ENCODE peak calls at places on chromosome 10, in seven cellular contexts. C is cardiac muscle cell, D is GM23338, A is dorsolateral prefrontal cortex, P is epithelial cell of proximal tubule, M is heart right ventricle, B is PC-3. J is an unnamed sample.
A peak's percentile ranks its signal among the peaks of the same experiment; 100 is the strongest.

GRCh38 chr10:122298598-122299301 is 27.7 kb downstream of the BTBD16 start:
- DNase-seq in C (peak; percentile 82), D (peak; percentile 93), A (peak; percentile 80), P (no peak), M (peak; percentile 70), B (peak; percentile 82), J (peak; percentile 21)

GRCh38 chr10:63252095-63252762 is 119.1 kb downstream of the NRBF2 start:
- DNase-seq in C (no peak), D (peak; percentile 38), A (no peak), P (no peak), M (no peak), B (no peak), J (no peak)

GRCh38 chr10:100297242-100297641 is 10.8 kb upstream of the BLOC1S2 start:
- DNase-seq in C (no peak), D (no peak), A (no peak), P (no peak), M (no peak), B (no peak), J (no peak)

GRCh38 chr10:110138197-110138812 is 69.1 kb upstream of the MXI1 start:
- DNase-seq in C (peak; percentile 78), D (peak; percentile 92), A (no peak), P (no peak), M (no peak), B (peak; percentile 68), J (no peak)

GRCh38 chr10:96368971-96369370 is 10.2 kb upstream of the OPALIN start:
- DNase-seq in C (no peak), D (no peak), A (no peak), P (no peak), M (no peak), B (no peak), J (no peak)

GRCh38 chr10:6625428-6625827 is 45.4 kb upstream of the PRKCQ start:
- DNase-seq in C (no peak), D (no peak), A (no peak), P (no peak), M (no peak), B (no peak), J (no peak)

GRCh38 chr10:61882621-61883375 is 18.7 kb upstream of the ARID5B start:
- DNase-seq in C (no peak), D (no peak), A (no peak), P (no peak), M (no peak), B (peak; percentile 87), J (no peak)

GRCh38 chr10:90344226-90344625 is 513.6 kb downstream of the HTR7 start:
- DNase-seq in C (no peak), D (no peak), A (no peak), P (no peak), M (no peak), B (peak; percentile 22), J (no peak)

GRCh38 chr10:97553575-97554100 is 18.9 kb upstream of the ANKRD2 start:
- DNase-seq in C (peak; percentile 77), D (peak; percentile 93), A (peak; percentile 81), P (no peak), M (peak; percentile 71), B (peak; percentile 71), J (no peak)

DNA sequence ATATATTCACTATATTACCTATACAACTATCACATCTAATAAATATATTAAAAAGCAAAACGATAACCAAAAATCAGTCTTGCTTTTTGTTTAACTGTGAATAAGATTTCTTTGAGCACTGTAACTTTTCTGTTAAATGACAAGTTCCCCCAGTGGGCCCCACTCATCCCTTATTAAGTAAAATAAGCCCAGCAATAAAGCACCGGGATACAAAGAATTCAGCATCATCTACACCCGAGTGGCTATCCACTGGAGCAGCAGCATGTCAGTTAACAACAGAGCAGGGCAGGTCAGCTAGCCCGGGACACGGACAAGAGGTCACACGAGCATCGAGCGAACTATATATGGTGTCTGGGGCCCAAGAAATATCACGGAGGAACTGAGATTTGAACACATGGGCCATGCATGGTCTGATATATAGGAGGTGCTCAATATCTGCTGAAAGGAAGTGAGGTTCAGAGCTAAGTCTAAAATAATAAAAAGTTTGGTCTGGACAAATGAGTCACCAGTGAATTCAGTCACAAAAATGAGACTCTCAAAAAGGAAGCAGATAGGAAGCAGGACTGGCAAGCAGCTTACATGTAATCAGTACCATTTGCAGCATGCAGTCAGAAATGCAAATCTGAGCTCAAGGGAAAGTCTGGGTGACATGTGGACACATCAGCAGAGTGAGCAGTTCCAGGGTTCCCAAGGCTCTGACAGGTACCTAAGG is 4.1 kb downstream of the ERCC6 start:
- DNase-seq in C (no peak), D (no peak), A (no peak), P (no peak), M (no peak), B (peak; percentile 82), J (no peak)
- H3K4me3 ChIP-seq in C (no peak overlapping the region), D (no peak overlapping the region), A (no peak overlapping the region), P (no peak overlapping the region), M (no peak overlapping the region), B (no peak overlapping the region), J (no peak overlapping the region)

GRCh38 chr10:23981520-23982309 is 227.2 kb upstream of the KIAA1217 start:
- DNase-seq in C (no peak), D (peak; percentile 8), A (no peak), P (no peak), M (no peak), B (no peak), J (no peak)
- TF ChIP-seq CTCF in C (no peak), D (no peak), A (no peak), P (no peak), M (no peak), B (peak; percentile 39), J (no peak)

DNA sequence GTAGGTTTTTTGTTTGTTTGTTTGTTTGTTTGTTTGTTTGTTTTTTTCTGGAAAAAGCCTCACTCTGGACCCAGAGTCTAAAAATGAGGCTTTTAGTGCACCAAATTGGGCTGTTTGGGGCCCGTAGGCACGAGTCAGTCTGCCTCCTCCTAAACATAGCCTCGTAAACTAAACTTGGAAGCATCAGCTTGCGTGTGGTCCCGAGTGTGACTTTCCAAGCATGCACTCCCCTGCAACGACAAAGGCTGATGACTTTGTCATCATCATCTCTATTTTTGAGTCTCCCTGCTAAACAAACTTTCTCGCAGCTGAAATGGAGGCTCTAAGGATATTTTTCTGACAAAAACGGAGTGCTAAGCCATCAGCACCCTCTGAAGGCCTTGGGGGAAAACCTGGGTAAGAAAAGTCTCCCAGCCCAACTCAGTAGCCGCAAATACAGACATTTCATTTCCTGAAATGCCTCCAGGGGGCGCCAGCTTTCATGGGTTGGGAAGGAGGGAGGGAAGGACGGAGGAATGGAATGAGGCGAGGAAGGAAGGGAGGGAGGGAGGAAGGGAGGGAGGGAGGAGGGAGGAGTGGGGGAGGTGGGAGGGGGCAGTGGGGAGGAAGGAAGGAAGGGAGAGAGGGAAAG is 245.9 kb downstream of the KCNMA1 start:
- DNase-seq in C (peak; percentile 86), D (peak; percentile 98), A (peak; percentile 78), P (peak; percentile 42), M (peak; percentile 78), B (peak; percentile 100), J (no peak)
- H3K4me3 ChIP-seq in C (no peak overlapping the region), D (no peak overlapping the region), A (no peak overlapping the region), P (no peak overlapping the region), M (no peak overlapping the region), B (peak overlapping the region; percentile 10), J (no peak overlapping the region)

GRCh38 chr10:43231523-43232078 is 35.3 kb downstream of the RASGEF1A start:
- DNase-seq in C (no peak), D (no peak), A (peak; percentile 32), P (no peak), M (no peak), B (no peak), J (no peak)

GRCh38 chr10:43230909-43231522 is 35.8 kb downstream of the RASGEF1A start:
- DNase-seq in C (no peak), D (no peak), A (peak; percentile 34), P (no peak), M (no peak), B (no peak), J (no peak)

GRCh38 chr10:43228783-43229207 is 38.1 kb downstream of the RASGEF1A start:
- DNase-seq in C (no peak), D (no peak), A (peak; percentile 34), P (no peak), M (no peak), B (no peak), J (no peak)

GRCh38 chr10:43229208-43230061 is 37.4 kb downstream of the RASGEF1A start:
- DNase-seq in C (peak; percentile 56), D (peak; percentile 78), A (no peak), P (no peak), M (no peak), B (no peak), J (no peak)

GRCh38 chr10:43230101-43230908 is 36.6 kb downstream of the RASGEF1A start:
- DNase-seq in C (no peak), D (peak; percentile 70), A (peak; percentile 33), P (no peak), M (no peak), B (no peak), J (no peak)
- TF ChIP-seq CTCF in C (no peak), D (peak; percentile 62), A (no peak), P (no peak), M (no peak), B (no peak), J (no peak)

DNA sequence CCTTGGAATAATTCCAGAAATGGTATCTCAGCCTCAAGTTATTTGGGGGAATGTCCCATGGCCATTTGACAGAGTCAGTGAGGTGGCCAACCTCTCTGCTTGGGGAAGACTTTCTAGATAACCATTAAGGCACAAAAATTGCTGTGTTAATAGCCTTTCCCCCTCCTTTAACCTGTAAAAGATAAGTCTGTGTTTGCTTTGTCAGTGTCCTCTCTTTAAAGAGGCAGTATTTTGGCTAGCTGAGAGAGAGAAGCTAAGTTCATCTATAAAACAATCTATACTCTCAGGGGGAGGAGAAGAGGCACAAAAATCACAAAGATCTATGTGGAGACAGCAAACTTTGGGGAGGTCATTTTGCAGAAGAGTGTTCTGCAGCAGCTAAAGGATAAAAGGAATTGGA is 72.1 kb downstream of the PLCE1 start:
- DNase-seq in C (no peak), D (no peak), A (no peak), P (no peak), M (no peak), B (no peak), J (no peak)
- H3K4me3 ChIP-seq in C (no peak overlapping the region), D (no peak overlapping the region), A (no peak overlapping the region), P (no peak overlapping the region), M (no peak overlapping the region), B (no peak overlapping the region), J (no peak overlapping the region)

DNA sequence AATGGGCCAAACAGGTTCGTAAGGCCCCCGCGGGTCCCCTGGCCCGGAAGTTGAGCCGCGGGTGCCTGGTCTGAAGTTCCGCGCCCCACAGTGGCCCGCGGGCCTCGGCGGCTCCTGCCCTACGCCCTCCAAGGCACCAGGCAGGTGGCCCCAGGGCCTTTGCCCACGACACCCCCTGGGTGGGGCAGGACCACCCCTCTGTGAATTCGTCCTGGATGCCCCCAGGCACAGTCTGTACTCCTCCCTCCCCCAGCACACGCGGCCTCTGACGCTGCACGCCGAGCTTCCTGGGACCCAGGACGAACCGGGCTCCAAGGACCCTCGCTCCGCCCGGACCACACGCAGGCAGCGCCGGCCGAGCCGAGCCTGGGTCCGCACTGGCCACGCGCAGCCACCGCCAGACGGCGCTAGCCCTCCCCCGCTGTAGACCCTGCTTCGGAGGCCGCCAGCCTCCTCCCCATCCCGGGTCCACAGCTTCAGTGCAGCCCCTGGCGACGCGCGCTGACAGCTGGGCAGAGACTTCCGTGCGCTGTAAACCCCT is 810 bp upstream of the TCERG1L start:
- DNase-seq in C (peak; percentile 78), D (peak; percentile 71), A (no peak), P (no peak), M (no peak), B (no peak), J (peak; percentile 4)
- TF ChIP-seq CTCF in C (peak; percentile 61), D (peak; percentile 77), A (peak; percentile 33), P (no peak), M (no peak), B (peak; percentile 16), J (peak; percentile 26)

GRCh38 chr10:133275683-133276092 is 980 bp downstream of the ADAM8 start:
- DNase-seq in C (no peak), D (no peak), A (no peak), P (no peak), M (no peak), B (peak; percentile 41), J (no peak)
- H3K4me3 ChIP-seq in C (no peak overlapping the region), D (no peak overlapping the region), A (no peak overlapping the region), P (no peak overlapping the region), M (no peak overlapping the region), B (peak overlapping the region; percentile 82), J (no peak overlapping the region)